ENCODE peak calls at places on chromosomes 13 and 19, in seven cellular contexts. R is heart left ventricle, T is psoas muscle, X is natural killer cell, M is fibroblast of pulmonary artery, H is tibial nerve, Q is MCF 10A. J is an unnamed sample.
A peak's percentile ranks its signal among the peaks of the same experiment; 100 is the strongest.

GRCh38 chr19:46372901-46373572 is 26.1 kb downstream of the PPP5C start:
- DNase-seq in R (no peak), M (peak; percentile 66), T (no peak), X (no peak), H (no peak), Q (peak; percentile 88), J (no peak)

GRCh38 chr19:46355234-46355990 is 8.5 kb downstream of the PPP5C start:
- DNase-seq in H (no peak), T (no peak), X (no peak), M (no peak), R (peak; percentile 69), Q (no peak), J (no peak)

GRCh38 chr19:8208119-8208709 is 956 bp upstream of the CERS4 start:
- DNase-seq in X (no peak), R (no peak), Q (no peak), M (no peak), T (no peak), H (no peak), J (peak; percentile 23)

GRCh38 chr19:8085606-8086464 is 33.3 kb downstream of the CCL25 start:
- DNase-seq in M (no peak), X (no peak), T (no peak), H (no peak), Q (no peak), R (no peak), J (no peak)

GRCh38 chr13:57137631-57138030 is 3.1 kb upstream of the PRR20A start:
- DNase-seq in R (no peak), X (no peak), Q (no peak), T (no peak), H (no peak), M (no peak), J (no peak)

GRCh38 chr13:27533155-27533643 is 82.8 kb upstream of the MTIF3 start:
- DNase-seq in T (peak; percentile 90), H (peak; percentile 54), R (peak; percentile 86), M (peak; percentile 82), X (peak; percentile 61), Q (peak; percentile 74), J (peak; percentile 39)

GRCh38 chr13:20101467-20102316 is 59.2 kb downstream of the GJA3 start:
- DNase-seq in H (no peak), Q (no peak), X (no peak), T (no peak), R (no peak), M (no peak), J (no peak)

GRCh38 chr19:58396691-58397532 is 1.5 kb downstream of the RNF225 start:
- DNase-seq in R (no peak), T (no peak), Q (no peak), H (no peak), X (no peak), M (no peak), J (no peak)

GRCh38 chr13:103525530-103525929 is 459.3 kb upstream of the SLC10A2 start:
- DNase-seq in H (no peak), T (no peak), R (no peak), X (no peak), Q (no peak), M (no peak), J (no peak)

GRCh38 chr19:14871619-14872230 is 14.2 kb downstream of the OR7A17 start:
- DNase-seq in R (no peak), M (peak; percentile 32), Q (peak; percentile 20), H (no peak), T (no peak), X (no peak), J (no peak)

GRCh38 chr19:43662487-43662886 is 7.5 kb downstream of the PLAUR start:
- DNase-seq in Q (peak; percentile 40), X (no peak), M (peak; percentile 30), H (no peak), R (no peak), T (no peak), J (no peak)

GRCh38 chr19:55119053-55119452 is 1.6 kb upstream of the PPP1R12C start:
- DNase-seq in H (no peak), T (no peak), X (no peak), R (no peak), Q (no peak), M (no peak), J (no peak)

GRCh38 chr13:84609716-84610115 is 727.4 kb upstream of the SLITRK1 start:
- DNase-seq in R (no peak), M (peak; percentile 23), Q (peak; percentile 32), X (no peak), H (no peak), T (no peak), J (no peak)

GRCh38 chr19:42540071-42540553 is 11.8 kb upstream of the CEACAM1 start:
- DNase-seq in Q (no peak), H (no peak), R (no peak), X (no peak), M (peak; percentile 33), T (no peak), J (no peak)

GRCh38 chr19:54502518-54503048 is at the start of gene LAIR2:
- DNase-seq in H (no peak), R (no peak), Q (no peak), T (no peak), M (no peak), X (peak; percentile 41), J (no peak)

GRCh38 chr19:3670258-3670795 is 29.9 kb downstream of the PIP5K1C start:
- DNase-seq in R (peak; percentile 89), Q (no peak), X (no peak), M (peak; percentile 97), T (peak; percentile 87), H (peak; percentile 81), J (no peak)

GRCh38 chr19:36973021-36973843 is 57.1 kb downstream of the ZNF568 start:
- DNase-seq in M (peak; percentile 75), X (peak; percentile 63), Q (no peak), H (peak; percentile 51), R (peak; percentile 90), T (peak; percentile 87), J (peak; percentile 75)

GRCh38 chr19:15378529-15379082 is 981 bp downstream of the AKAP8 start:
- DNase-seq in T (peak; percentile 71), R (peak; percentile 45), Q (peak; percentile 63), X (peak; percentile 39), M (peak; percentile 56), H (no peak), J (no peak)

GRCh38 chr19:29963576-29963975 is 21.5 kb downstream of the URI1 start:
- DNase-seq in R (no peak), X (no peak), H (no peak), Q (no peak), T (no peak), M (no peak), J (no peak)

GRCh38 chr19:29964171-29964570 is 22.1 kb downstream of the URI1 start:
- DNase-seq in H (no peak), R (no peak), M (peak; percentile 51), T (no peak), Q (no peak), X (no peak), J (no peak)

GRCh38 chr19:29967623-29968022 is 25.6 kb downstream of the URI1 start:
- DNase-seq in R (no peak), Q (peak; percentile 50), M (peak; percentile 57), H (no peak), T (no peak), X (no peak), J (no peak)

GRCh38 chr19:29965529-29965928 is 23.5 kb downstream of the URI1 start:
- DNase-seq in H (no peak), Q (no peak), M (no peak), R (no peak), X (no peak), T (no peak), J (no peak)

DNA sequence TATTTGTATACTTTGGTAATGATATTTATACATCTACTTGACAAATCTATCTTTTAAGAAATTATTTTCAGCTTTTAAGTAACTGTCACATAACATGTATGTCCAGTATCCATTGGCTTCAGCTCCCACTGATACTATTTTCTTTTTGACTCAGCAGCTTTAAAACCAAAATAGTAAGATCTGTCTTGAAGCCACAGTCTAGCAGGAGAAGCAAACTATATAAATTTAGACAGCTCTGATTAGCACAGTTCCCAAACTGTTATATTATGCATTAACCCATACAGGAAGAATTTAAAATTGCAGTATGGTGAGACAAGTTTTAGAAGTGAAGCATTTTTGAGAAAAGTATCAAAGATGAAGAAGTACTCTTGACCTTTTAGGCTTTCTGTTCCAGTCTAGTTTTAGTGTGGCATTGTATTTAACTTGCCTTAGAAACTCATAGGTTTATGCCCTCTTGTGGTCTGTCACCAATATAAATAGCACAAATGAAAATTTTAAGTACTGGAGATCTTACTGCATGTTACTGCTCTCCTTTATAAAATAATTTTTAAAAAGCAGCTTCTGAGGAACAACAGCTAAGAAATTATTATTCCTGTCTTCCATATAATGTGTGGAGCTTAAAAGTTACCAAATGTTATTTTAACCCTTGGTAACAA is 24.7 kb downstream of the URI1 start:
- DNase-seq in M (peak; percentile 44), T (no peak), H (no peak), R (no peak), X (no peak), Q (peak; percentile 18), J (no peak)
- TF ChIP-seq CTCF in M (peak; percentile 46), T (no peak), H (no peak), R (no peak), X (peak; percentile 23), Q (peak; percentile 17), J (no peak)

GRCh38 chr13:110136660-110137585 is 170.0 kb downstream of the COL4A1 start:
- DNase-seq in H (no peak), Q (no peak), T (no peak), X (no peak), R (peak; percentile 73), M (no peak), J (no peak)

GRCh38 chr13:110138009-110138699 is 168.8 kb downstream of the COL4A1 start:
- DNase-seq in R (peak; percentile 83), T (peak; percentile 88), X (peak; percentile 41), M (peak; percentile 71), H (no peak), Q (peak; percentile 83), J (peak; percentile 19)

GRCh38 chr13:110137677-110138008 is 169.3 kb downstream of the COL4A1 start:
- DNase-seq in T (no peak), H (no peak), Q (peak; percentile 80), M (no peak), R (peak; percentile 75), X (no peak), J (no peak)

GRCh38 chr13:110140099-110140498 is 166.9 kb downstream of the COL4A1 start:
- DNase-seq in T (no peak), R (no peak), H (no peak), Q (no peak), X (no peak), M (no peak), J (no peak)

DNA sequence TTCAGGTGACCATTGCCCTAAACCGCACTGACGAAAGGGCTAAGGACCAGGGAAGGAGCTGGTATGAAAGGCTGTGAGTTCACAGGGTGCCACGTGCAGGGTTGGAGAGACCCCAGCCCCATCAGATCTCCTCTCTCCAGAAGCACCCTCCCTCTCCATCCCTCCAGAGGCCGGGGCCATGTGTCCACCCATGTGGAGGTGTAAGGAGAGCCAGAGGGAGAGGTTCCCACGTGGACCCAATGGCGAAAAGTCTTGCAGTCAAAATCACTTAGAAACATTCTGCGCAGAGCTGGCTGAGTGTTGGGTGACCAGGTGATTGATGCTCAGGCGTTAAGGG is 168.3 kb downstream of the COL4A1 start:
- DNase-seq in Q (no peak), R (no peak), X (no peak), T (no peak), H (no peak), M (no peak), J (no peak)
- TF ChIP-seq CTCF in Q (no peak), R (no peak), X (no peak), T (no peak), H (no peak), M (no peak), J (no peak)

GRCh38 chr19:51799311-51799997 is 4.5 kb downstream of the FPR3 start:
- DNase-seq in H (peak; percentile 37), X (no peak), Q (peak; percentile 93), T (peak; percentile 83), M (peak; percentile 100), R (peak; percentile 97), J (no peak)
- TF ChIP-seq CTCF in H (no peak), X (no peak), Q (no peak), T (no peak), M (peak; percentile 31), R (no peak), J (no peak)

GRCh38 chr19:17680235-17680722 is 7.9 kb downstream of the UNC13A start:
- DNase-seq in T (peak; percentile 86), Q (no peak), R (peak; percentile 91), H (peak; percentile 28), M (peak; percentile 70), X (peak; percentile 80), J (peak; percentile 61)
- TF ChIP-seq CTCF in T (no peak), Q (no peak), R (no peak), H (no peak), M (no peak), X (no peak), J (no peak)

J was measured in activated B cell treated with CpG ODN at 0.5 μM for 24 hours.